ENCODE peak calls at places on chromosomes 12 and 14, in five cellular contexts. D is GM12878, K is SK-N-SH, V is H1, P is GM12892. W is an unnamed sample.

GRCh38 chr12:24860546-24860945 is 88.4 kb downstream of the BCAT1 start:
- DNase-seq in D (no peak), K (no peak), V (no peak), P (no peak), W (no peak)

GRCh38 chr14:68616255-68616902 is 176.5 kb downstream of the ZFP36L1 start:
- DNase-seq in D (no peak), K (no peak), V (no peak), P (no peak), W (no peak)

GRCh38 chr14:49677643-49678042 is 10.4 kb downstream of the POLE2 start:
- DNase-seq in D (no peak), K (peak; percentile 32), V (no peak), P (no peak), W (no peak)

GRCh38 chr14:24116111-24116809 is 1.5 kb upstream of the NRL start:
- DNase-seq in D (no peak), K (no peak), V (no peak), P (no peak), W (no peak)

GRCh38 chr12:59780605-59781135 is 184.8 kb downstream of the SLC16A7 start:
- DNase-seq in D (no peak), K (no peak), V (no peak), P (no peak), W (no peak)

GRCh38 chr12:52087961-52088820 is 8.7 kb downstream of the SMIM41 start:
- DNase-seq in D (no peak), K (peak; percentile 14), V (no peak), P (no peak), W (no peak)

GRCh38 chr12:113161415-113162016 is 12.0 kb downstream of the CFAP73 start:
- DNase-seq in D (no peak), K (peak; percentile 95), V (peak; percentile 95), P (peak; percentile 58), W (peak; percentile 80)

GRCh38 chr14:87944987-87945604 is 47.9 kb downstream of the GALC start:
- DNase-seq in D (no peak), K (peak; percentile 3), V (no peak), P (no peak), W (no peak)

GRCh38 chr12:100826323-100826722 is 31.7 kb downstream of the ANO4 start:
- DNase-seq in D (no peak), K (no peak), V (peak; percentile 72), P (no peak), W (no peak)

GRCh38 chr14:71733210-71733883 is 198.9 kb upstream of the RGS6 start:
- DNase-seq in D (no peak), K (no peak), V (no peak), P (no peak), W (no peak)

DNA sequence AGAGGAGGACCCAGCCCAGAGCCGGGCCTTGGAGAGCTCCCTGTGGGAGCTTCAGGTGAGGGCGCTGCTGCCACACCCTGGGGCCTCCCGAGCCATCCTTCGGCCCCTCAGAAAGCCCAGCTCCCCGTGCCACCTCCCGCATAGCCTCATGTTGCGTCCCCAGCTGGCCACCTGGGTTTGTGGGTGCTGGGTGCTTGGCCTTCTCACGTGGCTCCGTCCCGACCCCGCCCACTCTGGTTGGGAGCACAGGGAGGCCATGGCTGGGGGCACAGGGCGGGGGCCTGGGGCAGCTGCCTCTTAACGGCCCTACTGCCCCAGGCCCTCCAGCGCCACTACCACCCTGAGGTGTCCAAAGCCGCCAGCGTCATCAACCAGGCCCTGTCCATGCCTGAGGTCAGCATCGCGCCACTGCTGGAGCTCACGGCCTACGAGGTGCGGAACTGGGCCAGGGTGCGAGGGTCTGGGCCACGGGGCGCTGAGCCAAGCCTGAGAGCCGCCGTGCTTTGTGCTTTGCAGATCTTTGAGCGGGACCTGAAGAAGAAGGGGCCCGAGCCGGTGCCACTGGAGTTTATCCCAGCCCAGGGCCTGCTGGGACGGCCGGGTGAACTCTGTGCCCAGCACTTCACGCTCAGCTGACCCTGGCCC is 7.6 kb downstream of the NOC4L start:
- DNase-seq in D (no peak), K (no peak), V (no peak), P (peak; percentile 23), W (no peak)
- TF ChIP-seq TAF1 in D (no peak), K (no peak), V (no peak), P (no peak), W (no peak)

GRCh38 chr12:107134558-107134957 is 41.2 kb upstream of the CRY1 start:
- DNase-seq in D (no peak), K (no peak), V (peak; percentile 63), P (no peak), W (no peak)
- TF ChIP-seq TAF1 in D (no peak), K (no peak), V (no peak), P (no peak), W (no peak)

GRCh38 chr14:96592591-96593388 is 90.6 kb downstream of the PAPOLA start:
- DNase-seq in D (no peak), K (peak; percentile 96), V (peak; percentile 79), P (peak; percentile 84), W (peak; percentile 85)
- TF ChIP-seq TAF1 in D (no peak), K (no peak), V (no peak), P (no peak), W (no peak)

DNA sequence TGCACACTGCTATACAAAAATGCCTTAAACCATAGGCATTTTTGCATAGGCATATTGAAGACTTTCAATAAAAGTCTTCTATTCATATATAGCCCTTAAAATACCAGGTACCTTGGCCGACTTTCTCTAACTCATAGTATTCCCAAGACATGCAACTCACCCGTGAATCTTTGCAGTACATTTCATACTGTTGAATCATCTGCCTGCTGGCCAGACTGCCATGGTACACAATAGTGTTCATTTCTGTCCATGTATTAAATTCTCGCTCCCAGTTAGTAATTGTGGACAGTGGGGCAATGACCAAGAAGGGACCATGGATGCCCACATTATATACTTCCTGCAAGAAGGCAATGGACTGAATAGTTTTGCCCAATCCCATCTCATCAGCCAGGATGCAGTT is 24.3 kb upstream of the SUPT16H start:
- DNase-seq in D (no peak), K (no peak), V (no peak), P (no peak), W (no peak)
- TF ChIP-seq TAF1 in D (no peak), K (no peak), V (no peak), P (no peak), W (no peak)

DNA sequence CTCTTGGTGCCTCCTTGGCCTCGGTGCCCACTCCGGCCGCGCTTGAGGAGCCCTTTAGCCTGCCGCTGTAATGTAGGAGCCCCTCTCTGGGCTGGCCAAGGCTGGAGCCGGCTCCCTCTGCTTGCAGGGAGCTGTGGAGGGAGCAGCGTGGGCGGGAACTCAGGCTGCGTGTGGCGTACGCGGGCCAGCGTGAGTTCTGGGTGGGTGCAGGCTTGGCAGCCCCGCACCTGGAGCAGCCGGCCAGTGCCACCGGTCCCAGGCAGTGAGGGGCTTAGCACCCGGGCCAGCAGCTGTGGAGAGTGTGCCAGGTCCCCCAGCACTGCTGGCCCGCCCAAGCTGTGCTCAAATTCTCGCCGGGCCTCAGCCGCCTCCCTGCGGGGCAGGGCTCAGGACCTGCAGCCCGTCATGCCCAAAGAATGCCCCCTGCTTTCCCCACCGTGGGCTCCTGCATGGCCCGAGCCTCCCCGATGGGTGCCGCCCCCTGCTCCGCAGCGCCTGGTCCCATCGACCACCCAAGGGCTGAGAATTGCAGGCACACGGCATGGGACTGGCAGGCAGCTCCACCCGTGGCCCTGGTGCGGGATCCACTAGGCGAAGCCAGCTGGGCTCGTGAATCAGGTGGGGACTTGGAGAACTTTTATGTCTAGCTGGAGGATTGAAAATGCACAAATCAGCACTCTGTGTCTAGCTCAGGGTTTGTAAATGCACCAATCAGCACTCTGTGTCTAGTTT is 129.2 kb downstream of the PAWR start:
- DNase-seq in D (no peak), K (no peak), V (no peak), P (no peak), W (no peak)
- TF ChIP-seq TAF1 in D (no peak), K (no peak), V (no peak), P (no peak), W (no peak)

DNA sequence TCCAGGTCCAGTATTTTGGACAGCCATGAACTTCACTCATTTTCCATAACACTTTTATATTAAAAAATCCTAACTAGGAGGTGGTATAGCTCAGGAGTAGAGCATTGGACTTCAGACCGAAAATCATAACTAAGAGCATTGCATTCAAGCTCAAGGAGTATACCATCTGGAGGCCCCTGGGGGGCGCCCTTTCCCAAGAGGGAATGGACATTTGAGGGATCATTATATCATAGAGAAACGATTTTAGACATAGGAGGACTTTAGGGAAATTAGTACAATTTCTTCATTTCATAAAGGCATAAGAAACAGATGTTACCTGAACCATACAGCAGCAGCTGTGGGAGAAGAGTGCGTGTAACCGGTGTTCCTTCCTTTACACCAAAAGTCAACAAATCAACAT is 5.2 kb upstream of the ATG14 start:
- DNase-seq in D (no peak), K (no peak), V (peak; percentile 58), P (no peak), W (no peak)
- TF ChIP-seq TAF1 in D (no peak), K (no peak), V (no peak), P (no peak), W (no peak)

DNA sequence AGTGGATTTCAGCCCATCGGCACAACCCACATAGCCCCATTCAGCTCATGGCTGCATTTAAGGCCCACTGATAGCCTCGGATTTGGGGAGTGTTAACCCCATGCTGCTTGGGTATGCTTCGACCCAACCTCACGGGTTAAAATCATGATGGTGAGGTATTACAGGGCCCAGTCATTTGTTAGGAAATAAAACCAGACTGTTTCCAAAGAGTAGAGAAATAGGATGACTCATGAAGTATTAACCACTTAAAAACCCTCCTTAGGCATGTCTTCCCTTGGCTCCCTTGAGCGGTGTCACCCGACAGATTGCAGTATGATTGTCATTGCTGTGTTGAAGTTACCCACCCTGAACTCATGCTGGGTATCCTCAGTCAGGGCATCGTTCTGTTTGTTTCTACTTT is 289.1 kb downstream of the CACNA1C start:
- DNase-seq in D (no peak), K (no peak), V (no peak), P (no peak), W (no peak)
- TF ChIP-seq TAF1 in D (no peak), K (no peak), V (no peak), P (no peak), W (no peak)

W was measured in GM12891.